ENCODE peak calls at places on chromosomes 1 and 21, in ten cellular contexts. R is PC-9, K is ascending aorta, C is neural progenitor cell, O is GM23338, M is endodermal cell, F is DND-41, P is tibial artery, Q is HFF-Myc, I is IMR-90. E is an unnamed sample.

GRCh38 chr1:8019229-8019620 is 6.9 kb downstream of the ERRFI1 start:
- DNase-seq in O (no peak), C (no peak), F (no peak), R (no peak), Q (no peak), K (no peak), M (no peak), I (no peak), P (no peak), E (no peak)

GRCh38 chr1:22778842-22779520 is 68.3 kb downstream of the EPHB2 start:
- DNase-seq in Q (no peak), M (no peak), K (no peak), C (peak), F (no peak), I (no peak), P (no peak), O (no peak), R (no peak), E (no peak)

GRCh38 chr1:116826818-116827606 is 72.8 kb downstream of the CD2 start:
- DNase-seq in O (no peak), I (peak), F (peak), P (no peak), M (no peak), Q (no peak), C (no peak), K (no peak), R (no peak), E (peak)

GRCh38 chr1:197638316-197638715 is 137.0 kb downstream of the DENND1B start:
- DNase-seq in I (no peak), F (no peak), O (no peak), P (no peak), C (no peak), M (no peak), Q (no peak), R (no peak), K (no peak), E (no peak)

GRCh38 chr1:19577001-19577400 is 67.1 kb upstream of the NBL1 start:
- DNase-seq in I (peak), M (no peak), F (no peak), K (no peak), C (no peak), P (peak), O (no peak), R (no peak), Q (no peak), E (no peak)

GRCh38 chr1:64242895-64243756 is 39.7 kb downstream of the UBE2U start:
- DNase-seq in K (no peak), F (no peak), P (no peak), I (peak), Q (peak), R (no peak), C (peak), M (no peak), O (peak), E (peak)

GRCh38 chr1:71557138-71557537 is 476.3 kb upstream of the ZRANB2 start:
- DNase-seq in P (no peak), Q (no peak), M (no peak), O (no peak), R (no peak), K (no peak), I (no peak), C (no peak), F (no peak), E (no peak)

GRCh38 chr1:86477721-86478120 is 9.0 kb downstream of the CLCA1 start:
- DNase-seq in O (no peak), M (no peak), K (no peak), R (no peak), I (no peak), F (no peak), P (no peak), C (no peak), Q (no peak), E (no peak)

GRCh38 chr1:84272401-84272800 is 29.1 kb upstream of the SAMD13 start:
- DNase-seq in I (no peak), F (no peak), O (peak), K (no peak), P (no peak), R (peak), C (no peak), Q (no peak), M (peak), E (no peak)

GRCh38 chr1:220123889-220124288 is 30.0 kb downstream of the IARS2 start:
- DNase-seq in F (peak), Q (no peak), I (no peak), P (no peak), O (peak), M (peak), K (no peak), R (no peak), C (peak), E (peak)

GRCh38 chr1:169115891-169116585 is 9.5 kb downstream of the ATP1B1 start:
- DNase-seq in O (peak), Q (no peak), F (no peak), K (no peak), P (peak), M (no peak), I (peak), R (no peak), C (no peak), E (no peak)

GRCh38 chr1:47229031-47229831 is 2.8 kb downstream of the TAL1 start:
- DNase-seq in R (no peak), F (no peak), Q (no peak), C (peak), M (peak), K (no peak), O (peak), P (no peak), I (no peak), E (peak)

GRCh38 chr1:245428681-245429080 is 273.9 kb downstream of the KIF26B start:
- DNase-seq in K (no peak), I (no peak), C (no peak), P (no peak), O (no peak), R (no peak), Q (no peak), M (no peak), F (no peak), E (no peak)

GRCh38 chr1:25912076-25912831 is 6.0 kb upstream of the STMN1 start:
- DNase-seq in I (peak), R (no peak), F (no peak), Q (no peak), M (no peak), P (no peak), C (no peak), K (no peak), O (no peak), E (no peak)

GRCh38 chr1:25197982-25198681 is 34.2 kb downstream of the SYF2 start:
- DNase-seq in O (no peak), I (no peak), M (no peak), C (peak), F (no peak), R (no peak), Q (no peak), P (no peak), K (no peak), E (peak)

GRCh38 chr1:12438349-12438924 is 179.6 kb downstream of the DHRS3 start:
- DNase-seq in O (no peak), P (no peak), K (no peak), R (no peak), I (no peak), Q (no peak), F (peak), M (no peak), C (no peak), E (peak)

GRCh38 chr1:27521336-27522147 is 31.6 kb upstream of the WASF2 start:
- DNase-seq in K (no peak), I (no peak), M (no peak), O (no peak), F (no peak), Q (no peak), R (no peak), C (no peak), P (peak), E (no peak)

GRCh38 chr1:31396633-31397351 is 16.2 kb upstream of the SERINC2 start:
- DNase-seq in P (no peak), O (peak), I (peak), F (peak), M (no peak), K (no peak), C (peak), Q (peak), R (no peak), E (peak)

GRCh38 chr1:22710688-22711024 is at the start of gene EPHB2:
- DNase-seq in I (peak), F (no peak), C (peak), O (peak), R (no peak), K (no peak), P (no peak), Q (no peak), M (peak), E (no peak)

GRCh38 chr1:183719976-183720497 is 66.9 kb upstream of the APOBEC4 start:
- DNase-seq in R (peak), K (no peak), I (peak), F (no peak), M (no peak), Q (no peak), C (no peak), P (no peak), O (no peak), E (no peak)

GRCh38 chr1:201310986-201311355 is 27.7 kb downstream of the PKP1 start:
- DNase-seq in O (no peak), F (no peak), K (no peak), C (no peak), P (no peak), M (no peak), Q (no peak), I (peak), R (peak), E (no peak)

GRCh38 chr1:93905051-93905450 is 4.2 kb downstream of the GCLM start:
- DNase-seq in R (peak), Q (no peak), K (no peak), I (peak), P (no peak), M (no peak), F (no peak), C (no peak), O (no peak), E (no peak)

GRCh38 chr21:34850166-34850695 is 181.4 kb downstream of the CLIC6 start:
- DNase-seq in R (no peak), K (no peak), Q (no peak), P (no peak), I (no peak), F (no peak), C (no peak), O (no peak), M (peak), E (no peak)

GRCh38 chr21:33684923-33685560 is 42.7 kb downstream of the ITSN1 start:
- DNase-seq in K (no peak), F (no peak), P (no peak), R (no peak), M (no peak), Q (no peak), C (no peak), O (peak), I (peak), E (no peak)
- H3K4me3 ChIP-seq in K (no peak), F (no peak), P (no peak), R (no peak), M (peak), Q (no peak), C (no peak), O (peak), I (no peak), E (no peak)

GRCh38 chr1:77511440-77511840 is 171.0 kb downstream of the ZZZ3 start:
- DNase-seq in R (peak), P (no peak), F (no peak), I (peak), Q (peak), C (no peak), M (no peak), O (no peak), K (no peak), E (no peak)
- H3K4me3 ChIP-seq in R (no peak), P (no peak), F (no peak), I (no peak), Q (no peak), C (no peak), M (no peak), O (no peak), K (no peak), E (no peak)

GRCh38 chr1:153679337-153680119 is 1.0 kb downstream of the NPR1 start:
- DNase-seq in O (peak), P (no peak), K (no peak), R (no peak), Q (no peak), M (peak), I (no peak), C (peak), F (no peak), E (no peak)

GRCh38 chr1:153680120-153680403 is 1.6 kb downstream of the NPR1 start:
- DNase-seq in M (peak), F (no peak), O (peak), Q (no peak), K (no peak), P (no peak), C (no peak), R (no peak), I (no peak), E (no peak)

GRCh38 chr1:153678519-153679336 is at the start of gene NPR1:
- DNase-seq in K (no peak), C (peak), P (peak), R (no peak), M (peak), Q (no peak), F (no peak), I (no peak), O (peak), E (no peak)

GRCh38 chr1:153682730-153683129 is 4.2 kb downstream of the NPR1 start:
- DNase-seq in I (no peak), R (no peak), M (no peak), O (no peak), F (no peak), Q (no peak), P (no peak), C (no peak), K (no peak), E (no peak)

DNA sequence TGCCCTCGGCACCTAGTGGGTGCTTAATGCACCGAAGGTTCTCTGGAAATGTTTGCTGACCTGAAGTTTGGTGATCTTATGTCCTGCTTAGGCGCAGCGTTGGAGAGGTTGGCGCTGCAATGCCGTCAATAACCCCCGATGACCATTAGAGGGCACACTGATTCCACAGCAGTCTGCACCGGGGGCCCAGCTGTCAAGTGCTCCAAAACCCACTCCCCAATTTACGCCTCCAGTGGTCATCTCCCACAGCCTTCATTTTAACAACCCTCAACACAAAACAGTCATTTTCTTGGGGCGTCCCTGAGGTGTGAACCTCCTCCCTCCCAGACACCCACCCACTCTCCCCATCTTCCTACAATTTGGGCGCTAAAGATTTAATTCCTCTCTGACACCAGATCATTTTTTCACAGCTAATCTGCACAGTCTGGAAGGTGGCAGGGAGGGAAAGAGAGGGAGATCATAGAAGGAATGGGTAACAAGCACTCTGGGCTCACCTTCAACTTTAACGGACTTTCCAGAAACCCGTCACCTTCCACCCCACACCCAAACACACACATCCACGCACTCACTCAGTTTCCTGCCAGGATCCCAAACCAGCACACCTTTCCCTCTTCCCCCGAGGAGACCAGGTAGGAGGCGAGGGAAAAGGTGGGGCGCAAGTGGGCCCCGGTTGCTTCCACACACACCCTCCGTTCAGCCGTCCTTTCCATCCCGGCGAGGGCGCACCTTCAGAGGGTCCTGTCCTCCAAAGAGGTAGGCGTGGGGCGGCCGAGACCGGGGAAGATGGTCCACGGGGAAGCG is 570 bp upstream of the NPR1 start:
- DNase-seq in Q (no peak), M (peak), R (no peak), O (peak), C (peak), F (peak), P (peak), K (no peak), I (peak), E (no peak)
- H3K4me3 ChIP-seq in Q (peak), M (peak), R (peak), O (peak), C (peak), F (no peak), P (peak), K (peak), I (peak), E (no peak)

GRCh38 chr1:199727682-199728081 is 299.8 kb upstream of the NR5A2 start:
- DNase-seq in P (no peak), Q (no peak), R (no peak), C (no peak), M (no peak), F (no peak), I (no peak), O (no peak), K (no peak), E (no peak)

GRCh38 chr1:199733125-199733524 is 294.4 kb upstream of the NR5A2 start:
- DNase-seq in Q (no peak), R (peak), I (no peak), C (no peak), P (no peak), O (no peak), K (no peak), M (no peak), F (no peak), E (no peak)

GRCh38 chr1:199725002-199725401 is 302.5 kb upstream of the NR5A2 start:
- DNase-seq in F (no peak), R (no peak), M (no peak), I (no peak), K (no peak), C (no peak), P (no peak), Q (no peak), O (no peak), E (no peak)

GRCh38 chr1:199724049-199724448 is 303.5 kb upstream of the NR5A2 start:
- DNase-seq in I (no peak), C (no peak), F (no peak), O (no peak), K (no peak), P (no peak), M (no peak), R (no peak), Q (no peak), E (no peak)

DNA sequence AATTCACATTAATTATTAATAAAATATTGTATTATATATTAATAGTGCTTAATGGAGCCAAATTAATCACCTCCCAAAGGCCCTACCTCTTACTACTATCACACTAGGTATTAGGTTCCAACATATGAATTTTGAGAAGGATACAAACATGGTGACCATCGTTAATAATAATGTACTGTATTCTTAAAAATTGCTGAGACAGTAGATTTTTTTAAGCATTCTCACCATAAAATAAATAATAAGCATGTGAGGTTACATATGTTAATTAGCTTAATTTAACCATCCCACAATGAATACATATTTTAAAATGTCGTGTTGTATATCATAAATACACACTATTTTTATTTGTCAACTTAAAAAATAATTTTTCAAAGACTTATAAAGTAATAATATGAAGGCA is 299.2 kb upstream of the NR5A2 start:
- DNase-seq in I (no peak), O (no peak), F (no peak), M (no peak), C (no peak), P (no peak), Q (no peak), K (no peak), R (no peak), E (no peak)
- H3K4me3 ChIP-seq in I (no peak), O (no peak), F (no peak), M (no peak), C (no peak), P (no peak), Q (no peak), K (no peak), R (no peak), E (no peak)

E was measured in Jurkat, Clone E6-1.